ENCODE peak calls at places on chromosomes 13 and 19, in ten cellular contexts. S is right atrium auricular region, N is upper lobe of left lung, B is fibroblast of mammary gland, T is AG04449, Y is cardiac fibroblast, Z is heart left ventricle, U is HL-60, R is spleen, C is NB4. X is an unnamed sample.

GRCh38 chr13:27907139-27907787 is 12.5 kb upstream of the PDX1 start:
- DNase-seq in R (no peak), Z (no peak), B (no peak), S (no peak), U (no peak), N (no peak), C (no peak), Y (no peak), T (no peak), X (no peak)

GRCh38 chr13:106295971-106296370 is 239.5 kb downstream of the EFNB2 start:
- DNase-seq in N (no peak), S (no peak), R (no peak), Y (no peak), B (no peak), C (peak; percentile 19), U (no peak), T (no peak), Z (no peak), X (no peak)

GRCh38 chr13:79237981-79238380 is 168.1 kb downstream of the RBM26 start:
- DNase-seq in Y (no peak), S (no peak), C (no peak), R (no peak), U (no peak), N (no peak), B (peak; percentile 1), T (no peak), Z (no peak), X (peak; percentile 2)

GRCh38 chr13:24145231-24145630 is 15.3 kb upstream of the SPATA13 start:
- DNase-seq in C (no peak), B (no peak), U (no peak), T (no peak), R (no peak), N (no peak), S (no peak), Y (no peak), Z (no peak), X (no peak)

GRCh38 chr13:43301341-43301969 is 278.1 kb downstream of the DNAJC15 start:
- DNase-seq in C (no peak), Y (no peak), Z (no peak), R (no peak), T (no peak), N (no peak), S (no peak), B (peak; percentile 20), U (no peak), X (peak; percentile 31)

GRCh38 chr19:912181-913079 is 589 bp downstream of the R3HDM4 start:
- DNase-seq in Z (no peak), U (no peak), R (peak; percentile 89), T (no peak), S (no peak), B (no peak), Y (no peak), C (no peak), N (peak; percentile 86), X (no peak)

GRCh38 chr13:28819046-28819747 is 942 bp upstream of the MTUS2 start:
- DNase-seq in R (no peak), U (no peak), T (no peak), Z (peak; percentile 29), S (no peak), C (peak; percentile 39), Y (peak; percentile 11), N (no peak), B (peak; percentile 41), X (peak; percentile 15)

GRCh38 chr19:6769006-6769637 is 1.9 kb upstream of the SH2D3A start:
- DNase-seq in S (no peak), C (peak; percentile 29), R (no peak), T (no peak), B (peak; percentile 20), N (no peak), Y (peak; percentile 52), U (peak; percentile 18), Z (no peak), X (peak; percentile 28)

GRCh38 chr13:99496322-99497142 is 4.7 kb upstream of the TM9SF2 start:
- DNase-seq in N (no peak), R (peak; percentile 84), C (peak; percentile 78), S (peak; percentile 85), B (peak; percentile 88), Y (peak; percentile 22), Z (peak; percentile 70), U (peak; percentile 95), T (no peak), X (peak; percentile 89)

GRCh38 chr19:14156971-14157717 is 20.8 kb upstream of the ASF1B start:
- DNase-seq in U (no peak), R (no peak), T (no peak), C (no peak), B (no peak), Y (no peak), Z (no peak), S (no peak), N (no peak), X (no peak)

GRCh38 chr13:41310963-41311606 is at the start of gene NAA16:
- DNase-seq in R (peak; percentile 97), S (peak; percentile 85), Z (peak; percentile 95), Y (peak; percentile 91), C (peak; percentile 98), U (peak; percentile 93), N (peak; percentile 98), T (peak; percentile 28), B (peak; percentile 87), X (peak; percentile 86)

GRCh38 chr13:32905063-32905863 is 111.0 kb upstream of the KL start:
- DNase-seq in C (peak; percentile 74), R (no peak), U (peak; percentile 48), Y (peak; percentile 33), B (no peak), N (no peak), Z (no peak), S (no peak), T (no peak), X (no peak)

GRCh38 chr13:49606747-49607648 is 21.3 kb upstream of the ARL11 start:
- DNase-seq in R (peak; percentile 95), S (peak; percentile 94), U (peak; percentile 91), C (peak; percentile 90), T (peak; percentile 44), Z (peak; percentile 88), N (peak; percentile 77), Y (peak; percentile 93), B (peak; percentile 90), X (peak; percentile 89)

GRCh38 chr13:74929436-74929835 is 552.5 kb downstream of the TBC1D4 start:
- DNase-seq in N (no peak), T (no peak), R (no peak), U (no peak), Z (no peak), B (peak; percentile 48), S (no peak), C (no peak), Y (peak; percentile 2), X (peak; percentile 61)

GRCh38 chr19:3080281-3080680 is 13.9 kb upstream of the GNA11 start:
- DNase-seq in S (no peak), N (no peak), B (no peak), Y (no peak), Z (no peak), C (no peak), R (no peak), U (no peak), T (peak; percentile 24), X (peak; percentile 44)

GRCh38 chr13:34411881-34412280 is 530.2 kb upstream of the NBEA start:
- DNase-seq in Y (no peak), U (no peak), S (no peak), N (no peak), R (no peak), T (no peak), C (no peak), Z (no peak), B (no peak), X (no peak)

DNA sequence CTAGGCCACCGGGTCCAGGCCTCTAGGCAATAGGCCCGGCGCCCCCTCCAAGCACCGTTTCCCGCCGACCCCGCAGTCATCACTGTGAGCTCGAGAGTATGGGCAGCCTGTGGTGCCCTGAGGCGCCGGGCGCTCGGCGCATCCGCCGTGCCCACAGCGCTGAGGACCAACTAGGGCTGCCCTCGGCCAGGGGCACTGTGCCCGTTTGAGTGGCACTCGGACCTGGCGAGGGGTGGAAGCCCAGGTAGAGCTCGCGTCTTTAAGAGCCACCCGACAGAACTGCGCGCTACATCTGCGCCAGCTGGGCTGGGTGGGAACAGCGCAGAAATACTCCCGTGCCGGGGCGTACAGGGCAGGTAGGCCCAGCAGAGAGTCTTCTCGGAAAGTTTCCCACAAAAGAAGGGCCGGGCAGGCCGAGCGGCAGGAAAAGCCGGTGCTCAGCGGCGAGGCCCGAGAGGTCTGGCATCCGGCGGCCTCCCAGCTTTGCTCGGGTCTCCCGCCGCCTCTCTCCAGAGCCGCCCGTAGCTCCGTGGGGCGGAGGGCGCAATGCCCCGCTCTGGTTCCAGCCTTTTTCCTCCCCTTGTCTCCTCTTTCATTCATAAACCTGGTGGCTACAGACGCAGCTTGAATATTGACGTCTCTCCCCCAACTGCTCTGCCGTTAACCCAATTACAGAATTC is 5.4 kb upstream of the SOX1 start:
- DNase-seq in T (no peak), B (no peak), U (no peak), C (no peak), S (no peak), Y (no peak), N (peak; percentile 69), Z (no peak), R (no peak), X (no peak)
- H3K4me3 ChIP-seq in T (no peak overlapping the region), B (no peak overlapping the region), U (no peak overlapping the region), C (no peak overlapping the region), S (no peak overlapping the region), Y (no peak overlapping the region), N (no peak overlapping the region), Z (no peak overlapping the region), R (no peak overlapping the region), X (no peak overlapping the region)

GRCh38 chr13:113143466-113144254 is 14.8 kb upstream of the PROZ start:
- DNase-seq in U (no peak), N (peak; percentile 80), Y (no peak), T (no peak), S (no peak), C (no peak), B (no peak), R (peak; percentile 66), Z (peak; percentile 15), X (no peak)
- TF ChIP-seq CTCF in U (no peak), N (no peak), Y (no peak), T (no peak), S (no peak), C (no peak), B (no peak), R (no peak), Z (no peak), X (no peak)

GRCh38 chr13:26476111-26476743 is 81.3 kb upstream of the WASF3 start:
- DNase-seq in R (no peak), T (no peak), Y (no peak), B (peak; percentile 29), C (no peak), S (no peak), U (no peak), N (peak; percentile 71), Z (peak; percentile 63), X (peak; percentile 70)
- H3K4me3 ChIP-seq in R (no peak overlapping the region), T (peak overlapping the region; percentile 23), Y (peak overlapping the region; percentile 7), B (peak overlapping the region; percentile 31), C (no peak overlapping the region), S (no peak overlapping the region), U (no peak overlapping the region), N (peak overlapping the region; percentile 32), Z (no peak overlapping the region), X (peak overlapping the region; percentile 49)

GRCh38 chr13:29875646-29876045 is 25.2 kb upstream of the UBL3 start:
- DNase-seq in S (no peak), Y (no peak), T (no peak), R (no peak), B (no peak), U (no peak), C (no peak), N (no peak), Z (no peak), X (no peak)
- TF ChIP-seq CTCF in S (no peak), Y (no peak), T (no peak), R (no peak), B (no peak), U (no peak), C (no peak), N (no peak), Z (no peak), X (no peak)